ENCODE peak calls at places on chromosomes 5 and 9, in seven cellular contexts. One of them, this sample, is unnamed.
A peak's percentile ranks its signal among the peaks of the same experiment; 100 is the strongest.

GRCh38 chr9:68844623-68845612 is 139.9 kb downstream of the PIP5K1B start:
- DNase-seq in transverse colon: peak; percentile 51
- DNase-seq in astrocyte of the cerebellum: no peak
- DNase-seq in pancreas: peak; percentile 22
- DNase-seq in spleen: no peak
- DNase-seq in IMR-90: peak; percentile 8
- DNase-seq in CD8-positive, alpha-beta T cell: no peak
- DNase-seq in this sample: peak; percentile 10

GRCh38 chr5:135964670-135965320 is 10.0 kb upstream of the LECT2 start:
- DNase-seq in pancreas: no peak
- DNase-seq in astrocyte of the cerebellum: no peak
- DNase-seq in spleen: no peak
- DNase-seq in CD8-positive, alpha-beta T cell: no peak
- DNase-seq in IMR-90: peak; percentile 44
- DNase-seq in transverse colon: no peak
- DNase-seq in this sample: no peak

GRCh38 chr5:159605585-159605984 is 275.3 kb upstream of the IL12B start:
- DNase-seq in transverse colon: no peak
- DNase-seq in pancreas: peak; percentile 46
- DNase-seq in spleen: no peak
- DNase-seq in IMR-90: no peak
- DNase-seq in CD8-positive, alpha-beta T cell: no peak
- DNase-seq in astrocyte of the cerebellum: peak; percentile 69
- DNase-seq in this sample: no peak

GRCh38 chr5:87132696-87133095 is 135.0 kb upstream of the RASA1 start:
- DNase-seq in CD8-positive, alpha-beta T cell: no peak
- DNase-seq in IMR-90: no peak
- DNase-seq in astrocyte of the cerebellum: no peak
- DNase-seq in transverse colon: no peak
- DNase-seq in spleen: no peak
- DNase-seq in pancreas: no peak
- DNase-seq in this sample: peak; percentile 70

GRCh38 chr9:7347556-7347955 is 452.0 kb downstream of the DMAC1 start:
- DNase-seq in CD8-positive, alpha-beta T cell: no peak
- DNase-seq in astrocyte of the cerebellum: no peak
- DNase-seq in IMR-90: no peak
- DNase-seq in pancreas: no peak
- DNase-seq in spleen: no peak
- DNase-seq in transverse colon: no peak
- DNase-seq in this sample: no peak

GRCh38 chr5:6847896-6848295 is 134.7 kb downstream of the TENT4A start:
- DNase-seq in IMR-90: no peak
- DNase-seq in spleen: no peak
- DNase-seq in transverse colon: no peak
- DNase-seq in pancreas: no peak
- DNase-seq in astrocyte of the cerebellum: no peak
- DNase-seq in CD8-positive, alpha-beta T cell: no peak
- DNase-seq in this sample: no peak

GRCh38 chr5:34464820-34465219 is 191.3 kb upstream of the RAI14 start:
- DNase-seq in spleen: no peak
- DNase-seq in astrocyte of the cerebellum: no peak
- DNase-seq in IMR-90: no peak
- DNase-seq in pancreas: no peak
- DNase-seq in CD8-positive, alpha-beta T cell: no peak
- DNase-seq in transverse colon: no peak
- DNase-seq in this sample: peak; percentile 43

GRCh38 chr5:54415147-54415546 is 40.4 kb upstream of the HSPB3 start:
- DNase-seq in astrocyte of the cerebellum: no peak
- DNase-seq in spleen: no peak
- DNase-seq in pancreas: no peak
- DNase-seq in CD8-positive, alpha-beta T cell: no peak
- DNase-seq in transverse colon: peak; percentile 17
- DNase-seq in IMR-90: no peak
- DNase-seq in this sample: peak; percentile 37

GRCh38 chr5:72648511-72648910 is 141.3 kb upstream of the ZNF366 start:
- DNase-seq in astrocyte of the cerebellum: no peak
- DNase-seq in spleen: no peak
- DNase-seq in transverse colon: no peak
- DNase-seq in pancreas: no peak
- DNase-seq in CD8-positive, alpha-beta T cell: no peak
- DNase-seq in IMR-90: peak; percentile 39
- DNase-seq in this sample: peak; percentile 21

GRCh38 chr9:133707065-133707760 is 30.9 kb downstream of the SARDH start:
- DNase-seq in CD8-positive, alpha-beta T cell: no peak
- DNase-seq in astrocyte of the cerebellum: no peak
- DNase-seq in transverse colon: no peak
- DNase-seq in IMR-90: peak; percentile 75
- DNase-seq in pancreas: no peak
- DNase-seq in spleen: peak; percentile 69
- DNase-seq in this sample: peak; percentile 43

GRCh38 chr9:81589819-81590218 is 99.5 kb downstream of the TLE1 start:
- DNase-seq in pancreas: no peak
- DNase-seq in CD8-positive, alpha-beta T cell: no peak
- DNase-seq in IMR-90: no peak
- DNase-seq in transverse colon: no peak
- DNase-seq in astrocyte of the cerebellum: no peak
- DNase-seq in spleen: no peak
- DNase-seq in this sample: no peak
- TF ChIP-seq CTCF in pancreas: no peak
- TF ChIP-seq CTCF in CD8-positive, alpha-beta T cell: no peak
- TF ChIP-seq CTCF in IMR-90: no peak
- TF ChIP-seq CTCF in transverse colon: no peak
- TF ChIP-seq CTCF in astrocyte of the cerebellum: no peak
- TF ChIP-seq CTCF in spleen: no peak
- TF ChIP-seq CTCF in this sample: no peak

DNA sequence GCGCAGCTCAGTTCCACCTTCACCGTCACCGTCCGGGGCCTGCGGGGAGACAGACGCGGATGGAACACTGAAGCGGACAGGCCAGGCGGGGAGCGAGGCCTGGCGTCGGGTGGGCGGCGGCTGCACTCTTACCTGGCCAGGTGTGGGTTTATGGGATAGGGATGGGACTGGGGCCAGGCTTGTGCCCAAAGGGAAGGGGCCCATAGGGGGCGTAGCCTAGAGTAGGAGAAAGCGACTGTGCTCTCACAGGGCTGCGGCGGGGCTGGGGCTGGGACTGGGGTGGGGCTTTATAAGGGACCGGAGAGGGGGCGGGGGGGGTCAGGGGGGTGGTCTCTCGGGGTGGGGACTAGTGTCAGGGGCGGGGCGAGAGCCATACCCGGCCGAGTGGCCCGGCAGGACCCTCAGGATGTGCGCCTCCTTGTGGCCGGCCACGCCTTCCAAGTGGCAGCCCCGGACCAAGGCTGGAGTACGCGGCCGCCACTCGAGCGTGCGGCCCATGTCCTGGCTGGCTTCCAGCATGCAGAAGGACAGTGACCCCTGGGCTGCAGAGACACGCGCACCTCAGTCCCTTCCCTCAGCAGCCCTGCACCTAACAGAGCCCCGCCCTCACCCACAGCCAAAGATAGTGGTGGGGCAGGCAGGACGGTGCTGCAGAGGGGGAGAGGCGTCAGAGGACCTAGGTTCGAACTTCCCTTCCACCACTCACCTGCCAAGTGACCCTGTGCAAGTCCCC is 22.8 kb downstream of the FPGS start:
- DNase-seq in IMR-90: no peak
- DNase-seq in CD8-positive, alpha-beta T cell: no peak
- DNase-seq in pancreas: peak; percentile 67
- DNase-seq in transverse colon: peak; percentile 59
- DNase-seq in spleen: peak; percentile 85
- DNase-seq in astrocyte of the cerebellum: no peak
- DNase-seq in this sample: no peak
- TF ChIP-seq CTCF in IMR-90: peak; percentile 25
- TF ChIP-seq CTCF in CD8-positive, alpha-beta T cell: no peak
- TF ChIP-seq CTCF in pancreas: peak; percentile 35
- TF ChIP-seq CTCF in transverse colon: peak; percentile 35
- TF ChIP-seq CTCF in spleen: peak; percentile 50
- TF ChIP-seq CTCF in astrocyte of the cerebellum: peak; percentile 40
- TF ChIP-seq CTCF in this sample: peak; percentile 26

GRCh38 chr9:124766815-124767554 is 4.1 kb downstream of the NR6A1 start:
- DNase-seq in IMR-90: no peak
- DNase-seq in CD8-positive, alpha-beta T cell: no peak
- DNase-seq in pancreas: no peak
- DNase-seq in transverse colon: no peak
- DNase-seq in spleen: no peak
- DNase-seq in astrocyte of the cerebellum: no peak
- DNase-seq in this sample: no peak
- TF ChIP-seq CTCF in IMR-90: no peak
- TF ChIP-seq CTCF in CD8-positive, alpha-beta T cell: no peak
- TF ChIP-seq CTCF in pancreas: no peak
- TF ChIP-seq CTCF in transverse colon: no peak
- TF ChIP-seq CTCF in spleen: no peak
- TF ChIP-seq CTCF in astrocyte of the cerebellum: no peak
- TF ChIP-seq CTCF in this sample: peak; percentile 28

DNA sequence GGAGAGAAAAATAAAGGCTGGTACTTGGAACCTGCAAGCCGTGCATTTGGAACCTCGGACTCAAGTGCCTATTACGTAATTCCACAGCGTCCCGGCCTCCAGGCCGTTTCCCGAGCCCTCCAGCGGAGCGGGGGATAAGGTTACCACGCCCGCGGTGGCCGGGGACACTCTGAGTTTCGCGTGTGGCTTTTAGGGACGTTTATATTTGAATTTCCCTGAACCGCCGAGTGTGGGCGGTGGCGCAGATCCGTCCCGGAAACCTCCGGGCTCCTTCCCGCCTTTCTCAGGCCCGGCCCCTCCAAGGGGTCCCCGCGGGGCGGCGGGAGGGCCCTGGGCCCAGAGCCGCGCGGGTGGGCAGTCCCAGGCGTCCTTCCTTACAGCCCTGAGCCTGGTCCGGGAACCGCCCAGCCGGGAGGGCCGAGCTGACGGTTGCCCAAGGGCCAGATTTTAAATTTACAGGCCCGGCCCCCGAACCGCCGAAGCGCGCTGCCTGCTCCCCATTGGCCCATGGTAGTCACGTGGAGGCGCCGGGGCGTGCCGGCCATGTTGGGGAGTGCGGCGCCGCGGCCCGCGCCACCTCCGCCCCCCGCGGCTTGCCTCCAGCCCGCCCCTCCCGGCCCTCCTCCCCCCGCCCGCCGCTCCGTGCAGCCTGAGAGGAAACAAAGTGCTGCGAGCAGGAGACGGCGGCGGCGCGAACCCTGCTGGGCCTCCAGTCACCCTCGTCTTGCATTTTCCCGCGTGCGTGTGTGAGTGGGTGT is at the start of gene LMNB1:
- DNase-seq in IMR-90: peak; percentile 94
- DNase-seq in spleen: peak; percentile 98
- DNase-seq in pancreas: peak; percentile 94
- DNase-seq in CD8-positive, alpha-beta T cell: peak; percentile 93
- DNase-seq in astrocyte of the cerebellum: peak; percentile 87
- DNase-seq in transverse colon: peak; percentile 96
- DNase-seq in this sample: peak; percentile 95
- TF ChIP-seq CTCF in IMR-90: no peak
- TF ChIP-seq CTCF in spleen: peak; percentile 1
- TF ChIP-seq CTCF in pancreas: no peak
- TF ChIP-seq CTCF in CD8-positive, alpha-beta T cell: no peak
- TF ChIP-seq CTCF in astrocyte of the cerebellum: no peak
- TF ChIP-seq CTCF in transverse colon: no peak
- TF ChIP-seq CTCF in this sample: no peak

GRCh38 chr9:106976772-106977171 is 113.8 kb downstream of the ZNF462 start:
- DNase-seq in IMR-90: no peak
- DNase-seq in transverse colon: no peak
- DNase-seq in pancreas: no peak
- DNase-seq in astrocyte of the cerebellum: no peak
- DNase-seq in spleen: no peak
- DNase-seq in CD8-positive, alpha-beta T cell: no peak
- DNase-seq in this sample: no peak
- TF ChIP-seq CTCF in IMR-90: no peak
- TF ChIP-seq CTCF in transverse colon: no peak
- TF ChIP-seq CTCF in pancreas: no peak
- TF ChIP-seq CTCF in astrocyte of the cerebellum: no peak
- TF ChIP-seq CTCF in spleen: no peak
- TF ChIP-seq CTCF in CD8-positive, alpha-beta T cell: no peak
- TF ChIP-seq CTCF in this sample: no peak

GRCh38 chr5:1963941-1964451 is 81.3 kb upstream of the IRX4 start:
- DNase-seq in pancreas: no peak
- DNase-seq in astrocyte of the cerebellum: no peak
- DNase-seq in IMR-90: no peak
- DNase-seq in transverse colon: no peak
- DNase-seq in spleen: no peak
- DNase-seq in CD8-positive, alpha-beta T cell: no peak
- DNase-seq in this sample: no peak
- TF ChIP-seq CTCF in pancreas: no peak
- TF ChIP-seq CTCF in astrocyte of the cerebellum: no peak
- TF ChIP-seq CTCF in IMR-90: no peak
- TF ChIP-seq CTCF in transverse colon: no peak
- TF ChIP-seq CTCF in spleen: no peak
- TF ChIP-seq CTCF in CD8-positive, alpha-beta T cell: no peak
- TF ChIP-seq CTCF in this sample: no peak

DNA sequence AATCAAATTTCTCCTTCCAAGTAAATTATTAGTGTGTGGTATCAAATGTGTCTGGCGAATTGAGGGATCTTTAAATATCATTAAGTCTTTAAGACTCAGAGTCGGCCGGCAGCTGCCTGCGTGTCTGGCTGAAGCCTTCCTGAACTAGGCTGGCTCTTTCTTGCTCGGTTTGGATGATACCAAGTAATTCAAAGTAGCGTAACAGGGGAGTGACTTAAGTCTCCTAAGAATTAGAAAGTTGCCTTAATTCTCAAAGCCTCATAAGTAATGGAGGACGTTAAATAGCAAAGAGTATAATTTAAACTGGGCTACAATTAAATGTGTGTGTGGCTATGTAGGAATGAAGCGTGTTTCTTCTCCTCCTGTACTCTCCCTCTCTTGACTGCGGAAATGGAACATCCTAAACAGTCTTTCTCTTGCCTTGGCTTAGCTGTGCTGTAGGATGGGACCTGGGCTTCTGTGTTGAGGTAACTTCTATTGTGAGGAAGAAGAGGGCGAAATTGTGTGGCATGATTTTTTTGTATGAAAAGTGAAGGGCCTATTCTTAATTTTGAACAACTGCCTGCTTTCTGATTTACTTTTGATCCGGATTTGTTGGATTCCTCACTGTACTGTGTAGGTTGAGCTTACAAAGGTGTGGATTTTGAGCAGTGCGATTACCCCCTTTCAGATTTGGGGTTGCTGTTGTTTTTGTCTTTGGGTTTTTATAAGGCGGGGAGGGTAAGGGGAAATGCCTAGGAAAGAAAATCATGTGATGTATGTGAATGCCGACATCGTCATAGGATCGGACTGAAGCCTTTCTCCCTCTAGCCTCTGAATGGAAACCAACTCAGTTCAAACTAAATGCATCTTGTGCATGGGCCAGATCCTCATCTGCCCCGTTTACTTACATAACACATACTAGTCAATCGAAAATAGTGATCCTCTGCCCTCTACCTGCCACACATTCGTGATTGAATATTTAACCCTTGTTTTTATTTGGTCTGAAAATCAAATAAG is 29.9 kb downstream of the CPEB4 start:
- DNase-seq in astrocyte of the cerebellum: peak; percentile 71
- DNase-seq in pancreas: no peak
- DNase-seq in transverse colon: peak; percentile 73
- DNase-seq in IMR-90: peak; percentile 89
- DNase-seq in spleen: peak; percentile 84
- DNase-seq in CD8-positive, alpha-beta T cell: peak; percentile 36
- DNase-seq in this sample: peak; percentile 81
- TF ChIP-seq CTCF in astrocyte of the cerebellum: no peak
- TF ChIP-seq CTCF in pancreas: no peak
- TF ChIP-seq CTCF in transverse colon: no peak
- TF ChIP-seq CTCF in IMR-90: no peak
- TF ChIP-seq CTCF in spleen: no peak
- TF ChIP-seq CTCF in CD8-positive, alpha-beta T cell: no peak
- TF ChIP-seq CTCF in this sample: peak; percentile 22